ENCODE peak calls at places on chromosomes 11 and 22, in seven cellular contexts. T, Q, A, D, Z, P and G are unnamed samples.
A peak's percentile ranks its signal among the peaks of the same experiment; 100 is the strongest.

GRCh38 chr22:30453731-30454510 is 17.9 kb downstream of the SEC14L3 start:
- DNase-seq in Q (no peak), A (no peak), T (no peak), Z (no peak), P (peak; percentile 31), D (peak; percentile 24), G (no peak)

GRCh38 chr22:30400159-30400558 is 3.3 kb downstream of the SEC14L2 start:
- DNase-seq in Q (no peak), P (no peak), Z (no peak), T (no peak), D (no peak), A (no peak), G (no peak)

GRCh38 chr22:41535244-41535643 is 9.0 kb downstream of the POLR3H start:
- DNase-seq in A (no peak), T (no peak), P (peak; percentile 27), D (no peak), Z (peak; percentile 37), Q (peak; percentile 52), G (no peak)

GRCh38 chr11:10454902-10455631 is at the start of gene AMPD3:
- DNase-seq in Q (peak; percentile 81), Z (peak; percentile 93), D (no peak), P (peak; percentile 96), A (peak; percentile 91), T (peak; percentile 52), G (peak; percentile 70)

GRCh38 chr22:49992921-49993648 is 19.5 kb downstream of the IL17REL start:
- DNase-seq in Q (peak; percentile 77), A (no peak), D (peak; percentile 53), P (peak; percentile 58), Z (peak; percentile 60), T (no peak), G (no peak)

GRCh38 chr22:30183861-30184278 is 62.7 kb downstream of the LIF start:
- DNase-seq in Q (no peak), A (no peak), P (peak; percentile 77), D (no peak), T (no peak), Z (no peak), G (no peak)

GRCh38 chr11:133830931-133831907 is 14.1 kb downstream of the SPATA19 start:
- DNase-seq in P (no peak), Z (no peak), Q (no peak), A (no peak), D (no peak), T (no peak), G (no peak)

GRCh38 chr11:8247312-8247711 is 16.4 kb downstream of the LMO1 start:
- DNase-seq in Z (peak; percentile 52), Q (no peak), D (peak; percentile 48), P (no peak), A (no peak), T (no peak), G (no peak)

GRCh38 chr22:44057411-44057987 is 33.4 kb downstream of the PARVB start:
- DNase-seq in D (no peak), Z (no peak), P (peak; percentile 19), T (no peak), Q (peak; percentile 22), A (no peak), G (no peak)

GRCh38 chr11:69888671-69889076 is 69.5 kb upstream of the FGF3 start:
- DNase-seq in Q (peak; percentile 81), D (peak; percentile 57), A (peak; percentile 25), P (peak; percentile 55), Z (peak; percentile 93), T (peak; percentile 43), G (peak; percentile 14)

GRCh38 chr11:86459682-86460460 is 85.2 kb downstream of the CCDC81 start:
- DNase-seq in Z (peak; percentile 95), P (peak; percentile 58), D (no peak), T (peak; percentile 94), A (no peak), Q (peak; percentile 39), G (peak; percentile 61)

GRCh38 chr11:67372232-67372992 is 986 bp downstream of the CLCF1 start:
- DNase-seq in D (no peak), A (no peak), Q (peak; percentile 63), Z (no peak), T (no peak), P (no peak), G (no peak)

GRCh38 chr11:7548659-7549283 is 35.0 kb downstream of the PPFIBP2 start:
- DNase-seq in A (no peak), T (no peak), Z (peak; percentile 52), D (no peak), P (no peak), Q (peak; percentile 47), G (no peak)

GRCh38 chr22:22791438-22792181 is 96.0 kb upstream of the IGLL5 start:
- DNase-seq in T (no peak), Z (no peak), P (no peak), Q (no peak), D (no peak), A (no peak), G (no peak)

GRCh38 chr22:20523118-20523983 is 15.9 kb downstream of the MED15 start:
- DNase-seq in A (peak; percentile 78), Z (no peak), P (peak; percentile 90), T (no peak), Q (no peak), D (no peak), G (no peak)

GRCh38 chr22:44827666-44828065 is 75.3 kb downstream of the ARHGAP8 start:
- DNase-seq in Z (no peak), A (no peak), T (no peak), D (no peak), Q (no peak), P (no peak), G (no peak)

GRCh38 chr11:74846770-74847169 is 98.1 kb downstream of the RNF169 start:
- DNase-seq in T (no peak), Q (no peak), Z (peak; percentile 43), D (no peak), A (no peak), P (no peak), G (no peak)

GRCh38 chr11:72229336-72229924 is 4.9 kb downstream of the INPPL1 start:
- DNase-seq in A (no peak), Z (no peak), P (no peak), Q (peak; percentile 1), D (no peak), T (no peak), G (no peak)

GRCh38 chr11:75667831-75668507 is 869 bp downstream of the MAP6 start:
- DNase-seq in T (no peak), P (no peak), A (no peak), Z (peak; percentile 47), Q (peak; percentile 66), D (peak; percentile 62), G (no peak)

GRCh38 chr11:66017354-66017753 is 5.5 kb downstream of the CST6 start:
- DNase-seq in Z (no peak), Q (no peak), D (no peak), A (no peak), P (no peak), T (no peak), G (no peak)

GRCh38 chr22:20218320-20218872 is 49.7 kb downstream of the RTN4R start:
- DNase-seq in P (no peak), Q (no peak), Z (no peak), A (no peak), D (no peak), T (no peak), G (no peak)

GRCh38 chr11:35247428-35247827 is 108.5 kb downstream of the CD44 start:
- DNase-seq in P (no peak), D (no peak), T (no peak), Q (no peak), Z (no peak), A (no peak), G (no peak)

GRCh38 chr11:11992257-11992690 is 16.2 kb downstream of the DKK3 start:
- DNase-seq in D (no peak), P (no peak), T (no peak), A (no peak), Z (peak; percentile 52), Q (peak; percentile 75), G (no peak)

GRCh38 chr22:42673898-42674390 is 24.8 kb upstream of the CYB5R3 start:
- DNase-seq in A (no peak), P (no peak), Z (no peak), T (no peak), D (no peak), Q (no peak), G (no peak)

GRCh38 chr22:46754110-46754799 is 8.2 kb upstream of the TBC1D22A start:
- DNase-seq in D (no peak), A (peak; percentile 98), Q (peak; percentile 89), Z (peak; percentile 91), P (peak; percentile 96), T (peak; percentile 87), G (peak; percentile 86)

GRCh38 chr11:8593935-8594909 is at the start of gene STK33:
- DNase-seq in Z (no peak), T (no peak), Q (peak; percentile 76), D (peak; percentile 72), A (no peak), P (no peak), G (no peak)

GRCh38 chr11:120337133-120337895 is 1.1 kb downstream of the ARHGEF12 start:
- DNase-seq in Q (peak; percentile 41), A (no peak), D (no peak), P (peak; percentile 43), Z (peak; percentile 41), T (no peak), G (no peak)

GRCh38 chr11:74557526-74557925 is 34.9 kb upstream of the POLD3 start:
- DNase-seq in A (no peak), P (no peak), T (no peak), Z (no peak), D (no peak), Q (no peak), G (no peak)

GRCh38 chr11:74678041-74678440 is 53.2 kb downstream of the CHRDL2 start:
- DNase-seq in P (no peak), Z (no peak), T (no peak), Q (no peak), A (no peak), D (no peak), G (no peak)

GRCh38 chr22:22094514-22094913 is 111.9 kb upstream of the TOP3B start:
- DNase-seq in A (no peak), Z (no peak), D (no peak), Q (no peak), P (no peak), T (no peak), G (no peak)

GRCh38 chr11:27201454-27202302 is 161.1 kb downstream of the BBOX1 start:
- DNase-seq in A (peak; percentile 94), D (peak; percentile 73), P (peak; percentile 99), T (no peak), Q (peak; percentile 96), Z (peak; percentile 96), G (peak; percentile 70)

GRCh38 chr11:35781342-35782171 is 119.0 kb downstream of the TRIM44 start:
- DNase-seq in Q (no peak), A (peak; percentile 37), D (no peak), Z (peak; percentile 72), P (peak; percentile 56), T (no peak), G (no peak)

GRCh38 chr11:10322830-10323792 is 18.2 kb downstream of the ADM start:
- DNase-seq in D (peak; percentile 75), P (peak; percentile 93), Z (peak; percentile 93), Q (peak; percentile 85), A (peak; percentile 89), T (peak; percentile 87), G (peak; percentile 92)

GRCh38 chr11:40338739-40339138 is 1120.7 kb downstream of the LRRC4C start:
- DNase-seq in A (peak; percentile 20), Z (peak; percentile 31), D (no peak), T (no peak), P (peak; percentile 47), Q (no peak), G (no peak)

GRCh38 chr11:85918910-85919794 is 64.0 kb downstream of the CCDC83 start:
- DNase-seq in Z (no peak), P (no peak), T (no peak), Q (no peak), D (peak; percentile 47), A (no peak), G (no peak)

GRCh38 chr22:21012446-21013407 is 2.2 kb upstream of the P2RX6 start:
- DNase-seq in T (no peak), Z (no peak), P (no peak), Q (no peak), D (no peak), A (no peak), G (no peak)

GRCh38 chr11:13210424-13210823 is 67.2 kb upstream of the BMAL1 start:
- DNase-seq in A (peak; percentile 62), T (peak; percentile 72), D (peak; percentile 52), P (peak; percentile 77), Q (peak; percentile 79), Z (peak; percentile 82), G (peak; percentile 66)

GRCh38 chr22:23242473-23243001 is 62.2 kb downstream of the BCR start:
- DNase-seq in T (no peak), D (no peak), Q (peak; percentile 53), Z (no peak), P (no peak), A (no peak), G (no peak)